ENCODE peak calls at places on chromosomes 16 and 17, in ten cellular contexts. One of them, this sample, is unnamed.

GRCh38 chr17:55830699-55831098 is 79.8 kb downstream of the PCTP start:
- DNase-seq in mammary epithelial cell: no peak
- DNase-seq in Calu3: no peak
- DNase-seq in HFFc6: no peak
- DNase-seq in cardiac muscle cell: no peak
- DNase-seq in mesothelial cell of epicardium: no peak
- DNase-seq in stomach: no peak
- DNase-seq in left ventricle myocardium inferior: no peak
- DNase-seq in BE2C: peak; percentile 27
- DNase-seq in AG09319: no peak
- DNase-seq in this sample: no peak

GRCh38 chr16:86378128-86378527 is 132.2 kb upstream of the FOXF1 start:
- DNase-seq in stomach: no peak
- DNase-seq in Calu3: no peak
- DNase-seq in HFFc6: no peak
- DNase-seq in AG09319: no peak
- DNase-seq in cardiac muscle cell: no peak
- DNase-seq in left ventricle myocardium inferior: no peak
- DNase-seq in mesothelial cell of epicardium: no peak
- DNase-seq in mammary epithelial cell: no peak
- DNase-seq in BE2C: no peak
- DNase-seq in this sample: no peak

GRCh38 chr16:23397464-23397863 is 55.5 kb downstream of the COG7 start:
- DNase-seq in left ventricle myocardium inferior: no peak
- DNase-seq in mesothelial cell of epicardium: no peak
- DNase-seq in AG09319: no peak
- DNase-seq in cardiac muscle cell: no peak
- DNase-seq in Calu3: no peak
- DNase-seq in BE2C: no peak
- DNase-seq in HFFc6: no peak
- DNase-seq in mammary epithelial cell: no peak
- DNase-seq in stomach: no peak
- DNase-seq in this sample: no peak

GRCh38 chr17:44557653-44558285 is 485 bp downstream of the FZD2 start:
- DNase-seq in AG09319: no peak
- DNase-seq in cardiac muscle cell: peak; percentile 67
- DNase-seq in HFFc6: peak; percentile 50
- DNase-seq in BE2C: peak; percentile 60
- DNase-seq in left ventricle myocardium inferior: peak; percentile 41
- DNase-seq in mesothelial cell of epicardium: peak; percentile 68
- DNase-seq in mammary epithelial cell: peak; percentile 39
- DNase-seq in Calu3: no peak
- DNase-seq in stomach: peak; percentile 36
- DNase-seq in this sample: no peak

GRCh38 chr17:79497949-79498348 is 112.9 kb downstream of the RBFOX3 start:
- DNase-seq in BE2C: no peak
- DNase-seq in mesothelial cell of epicardium: no peak
- DNase-seq in HFFc6: no peak
- DNase-seq in cardiac muscle cell: no peak
- DNase-seq in Calu3: no peak
- DNase-seq in left ventricle myocardium inferior: no peak
- DNase-seq in AG09319: no peak
- DNase-seq in stomach: no peak
- DNase-seq in mammary epithelial cell: no peak
- DNase-seq in this sample: no peak

GRCh38 chr17:60086822-60087591 is 8.3 kb upstream of the HEATR6 start:
- DNase-seq in AG09319: no peak
- DNase-seq in stomach: no peak
- DNase-seq in mesothelial cell of epicardium: no peak
- DNase-seq in mammary epithelial cell: no peak
- DNase-seq in cardiac muscle cell: peak; percentile 38
- DNase-seq in Calu3: no peak
- DNase-seq in HFFc6: peak; percentile 74
- DNase-seq in left ventricle myocardium inferior: no peak
- DNase-seq in BE2C: no peak
- DNase-seq in this sample: no peak

GRCh38 chr16:24539850-24540484 is 601 bp downstream of the RBBP6 start:
- DNase-seq in mesothelial cell of epicardium: peak; percentile 45
- DNase-seq in cardiac muscle cell: peak; percentile 61
- DNase-seq in stomach: peak; percentile 67
- DNase-seq in Calu3: peak; percentile 64
- DNase-seq in BE2C: peak; percentile 52
- DNase-seq in HFFc6: no peak
- DNase-seq in left ventricle myocardium inferior: peak; percentile 64
- DNase-seq in AG09319: peak; percentile 5
- DNase-seq in mammary epithelial cell: peak; percentile 3
- DNase-seq in this sample: no peak

GRCh38 chr17:45171338-45172231 is 9.9 kb downstream of the HEXIM2 start:
- DNase-seq in BE2C: no peak
- DNase-seq in mesothelial cell of epicardium: peak; percentile 68
- DNase-seq in Calu3: peak; percentile 89
- DNase-seq in mammary epithelial cell: peak; percentile 84
- DNase-seq in HFFc6: no peak
- DNase-seq in AG09319: no peak
- DNase-seq in left ventricle myocardium inferior: no peak
- DNase-seq in stomach: peak; percentile 27
- DNase-seq in cardiac muscle cell: no peak
- DNase-seq in this sample: no peak

GRCh38 chr16:49473773-49474172 is 100.2 kb downstream of the C16orf78 start:
- DNase-seq in mammary epithelial cell: no peak
- DNase-seq in AG09319: no peak
- DNase-seq in cardiac muscle cell: no peak
- DNase-seq in left ventricle myocardium inferior: no peak
- DNase-seq in Calu3: no peak
- DNase-seq in stomach: peak; percentile 14
- DNase-seq in HFFc6: no peak
- DNase-seq in BE2C: no peak
- DNase-seq in mesothelial cell of epicardium: no peak
- DNase-seq in this sample: no peak
- TF ChIP-seq CTCF in mammary epithelial cell: no peak
- TF ChIP-seq CTCF in AG09319: no peak
- TF ChIP-seq CTCF in cardiac muscle cell: no peak
- TF ChIP-seq CTCF in left ventricle myocardium inferior: no peak
- TF ChIP-seq CTCF in Calu3: no peak
- TF ChIP-seq CTCF in stomach: no peak
- TF ChIP-seq CTCF in HFFc6: no peak
- TF ChIP-seq CTCF in BE2C: no peak
- TF ChIP-seq CTCF in mesothelial cell of epicardium: no peak
- TF ChIP-seq CTCF in this sample: no peak

GRCh38 chr16:13507530-13507929 is 412.4 kb upstream of the ERCC4 start:
- DNase-seq in Calu3: no peak
- DNase-seq in left ventricle myocardium inferior: no peak
- DNase-seq in mammary epithelial cell: peak; percentile 25
- DNase-seq in BE2C: no peak
- DNase-seq in mesothelial cell of epicardium: no peak
- DNase-seq in stomach: no peak
- DNase-seq in HFFc6: no peak
- DNase-seq in cardiac muscle cell: no peak
- DNase-seq in AG09319: no peak
- DNase-seq in this sample: no peak

DNA sequence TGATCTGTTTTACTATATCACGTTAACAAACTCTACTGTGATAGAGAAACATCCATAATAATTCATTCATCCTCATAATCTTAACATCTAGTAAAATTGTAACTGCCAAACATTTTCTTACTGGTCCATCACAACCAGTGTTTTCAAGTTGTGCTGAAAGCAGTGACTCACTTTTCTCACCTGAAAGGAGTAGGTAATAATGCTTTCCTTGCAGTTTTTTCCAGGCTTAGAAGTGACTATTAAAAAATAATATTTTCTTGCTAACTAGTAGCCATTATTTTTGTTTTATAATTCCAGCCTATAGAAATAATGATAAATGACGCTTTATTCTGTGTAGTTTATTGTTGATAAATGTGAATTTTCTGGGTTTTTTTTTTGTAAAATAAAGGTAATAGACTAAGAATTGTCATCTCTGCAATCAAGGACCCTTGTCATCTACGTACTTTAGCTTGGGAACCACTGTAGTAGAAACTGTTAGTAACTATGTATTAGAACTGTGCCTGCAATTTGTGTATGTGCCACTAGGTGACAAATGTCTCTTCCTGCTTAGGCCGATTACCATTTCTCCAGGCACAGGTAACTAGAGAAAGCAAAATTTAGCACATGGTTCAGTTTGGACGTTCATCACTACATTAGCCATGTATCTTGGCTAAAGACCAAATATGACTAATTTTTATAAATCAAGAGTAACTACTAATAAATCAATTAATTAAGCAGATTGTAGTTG is 409.4 kb upstream of the ERCC4 start:
- DNase-seq in mammary epithelial cell: no peak
- DNase-seq in AG09319: no peak
- DNase-seq in cardiac muscle cell: no peak
- DNase-seq in stomach: no peak
- DNase-seq in left ventricle myocardium inferior: no peak
- DNase-seq in Calu3: no peak
- DNase-seq in BE2C: no peak
- DNase-seq in HFFc6: no peak
- DNase-seq in mesothelial cell of epicardium: no peak
- DNase-seq in this sample: no peak
- TF ChIP-seq CTCF in mammary epithelial cell: peak; percentile 22
- TF ChIP-seq CTCF in AG09319: no peak
- TF ChIP-seq CTCF in cardiac muscle cell: no peak
- TF ChIP-seq CTCF in stomach: no peak
- TF ChIP-seq CTCF in left ventricle myocardium inferior: peak; percentile 15
- TF ChIP-seq CTCF in Calu3: no peak
- TF ChIP-seq CTCF in BE2C: peak; percentile 33
- TF ChIP-seq CTCF in HFFc6: peak; percentile 52
- TF ChIP-seq CTCF in mesothelial cell of epicardium: peak; percentile 56
- TF ChIP-seq CTCF in this sample: peak; percentile 47

GRCh38 chr17:31064707-31065106 is 30.1 kb upstream of the NF1 start:
- DNase-seq in BE2C: no peak
- DNase-seq in left ventricle myocardium inferior: no peak
- DNase-seq in stomach: no peak
- DNase-seq in mesothelial cell of epicardium: no peak
- DNase-seq in AG09319: no peak
- DNase-seq in Calu3: no peak
- DNase-seq in cardiac muscle cell: no peak
- DNase-seq in HFFc6: no peak
- DNase-seq in mammary epithelial cell: peak; percentile 12
- DNase-seq in this sample: no peak

GRCh38 chr17:31072186-31072585 is 22.6 kb upstream of the NF1 start:
- DNase-seq in cardiac muscle cell: peak; percentile 42
- DNase-seq in stomach: no peak
- DNase-seq in AG09319: peak; percentile 63
- DNase-seq in mesothelial cell of epicardium: peak; percentile 45
- DNase-seq in HFFc6: peak; percentile 78
- DNase-seq in BE2C: no peak
- DNase-seq in Calu3: no peak
- DNase-seq in mammary epithelial cell: peak; percentile 91
- DNase-seq in left ventricle myocardium inferior: no peak
- DNase-seq in this sample: no peak

GRCh38 chr17:31067699-31068184 is 27.0 kb upstream of the NF1 start:
- DNase-seq in mammary epithelial cell: peak; percentile 73
- DNase-seq in cardiac muscle cell: peak; percentile 83
- DNase-seq in HFFc6: peak; percentile 79
- DNase-seq in left ventricle myocardium inferior: no peak
- DNase-seq in stomach: no peak
- DNase-seq in AG09319: peak; percentile 36
- DNase-seq in Calu3: no peak
- DNase-seq in BE2C: no peak
- DNase-seq in mesothelial cell of epicardium: no peak
- DNase-seq in this sample: no peak

GRCh38 chr17:31073411-31073810 is 21.4 kb upstream of the NF1 start:
- DNase-seq in cardiac muscle cell: no peak
- DNase-seq in left ventricle myocardium inferior: no peak
- DNase-seq in mesothelial cell of epicardium: no peak
- DNase-seq in stomach: no peak
- DNase-seq in HFFc6: no peak
- DNase-seq in BE2C: no peak
- DNase-seq in Calu3: no peak
- DNase-seq in mammary epithelial cell: no peak
- DNase-seq in AG09319: no peak
- DNase-seq in this sample: no peak

DNA sequence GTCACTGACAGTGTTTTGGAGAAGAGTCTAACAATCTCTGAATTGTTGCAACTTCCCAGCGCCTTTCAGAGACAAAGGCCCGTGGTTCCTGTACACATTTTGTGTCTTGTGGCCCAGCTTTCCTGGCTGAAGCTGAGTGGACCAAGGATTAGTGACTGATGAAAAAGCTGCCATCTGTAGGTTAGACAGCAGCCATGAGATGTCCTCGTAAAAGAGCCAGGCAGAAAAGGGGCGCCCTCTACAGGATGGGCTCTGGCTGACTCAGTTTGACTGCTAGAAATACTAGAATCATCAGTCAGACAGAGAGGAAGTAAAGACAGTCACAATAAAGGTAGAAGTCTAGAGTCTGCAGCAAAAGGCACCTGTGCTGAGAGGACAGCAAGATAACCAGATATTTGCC is 26.5 kb upstream of the NF1 start:
- DNase-seq in AG09319: no peak
- DNase-seq in mammary epithelial cell: peak; percentile 45
- DNase-seq in Calu3: peak; percentile 53
- DNase-seq in cardiac muscle cell: peak; percentile 56
- DNase-seq in BE2C: peak; percentile 32
- DNase-seq in stomach: peak; percentile 36
- DNase-seq in HFFc6: peak; percentile 47
- DNase-seq in mesothelial cell of epicardium: no peak
- DNase-seq in left ventricle myocardium inferior: no peak
- DNase-seq in this sample: peak; percentile 17
- TF ChIP-seq CTCF in AG09319: peak; percentile 21
- TF ChIP-seq CTCF in mammary epithelial cell: peak; percentile 56
- TF ChIP-seq CTCF in Calu3: peak; percentile 23
- TF ChIP-seq CTCF in cardiac muscle cell: peak; percentile 53
- TF ChIP-seq CTCF in BE2C: peak; percentile 52
- TF ChIP-seq CTCF in stomach: no peak
- TF ChIP-seq CTCF in HFFc6: peak; percentile 80
- TF ChIP-seq CTCF in mesothelial cell of epicardium: no peak
- TF ChIP-seq CTCF in left ventricle myocardium inferior: peak; percentile 42
- TF ChIP-seq CTCF in this sample: peak; percentile 57

GRCh38 chr16:60200161-60200560 is 1466.0 kb upstream of the GOT2 start:
- DNase-seq in mammary epithelial cell: no peak
- DNase-seq in HFFc6: no peak
- DNase-seq in Calu3: no peak
- DNase-seq in AG09319: no peak
- DNase-seq in cardiac muscle cell: no peak
- DNase-seq in stomach: no peak
- DNase-seq in left ventricle myocardium inferior: no peak
- DNase-seq in BE2C: no peak
- DNase-seq in mesothelial cell of epicardium: no peak
- DNase-seq in this sample: no peak

GRCh38 chr16:60206511-60206910 is 1472.4 kb upstream of the GOT2 start:
- DNase-seq in cardiac muscle cell: no peak
- DNase-seq in HFFc6: no peak
- DNase-seq in left ventricle myocardium inferior: no peak
- DNase-seq in Calu3: no peak
- DNase-seq in stomach: no peak
- DNase-seq in mammary epithelial cell: no peak
- DNase-seq in mesothelial cell of epicardium: no peak
- DNase-seq in AG09319: no peak
- DNase-seq in BE2C: no peak
- DNase-seq in this sample: no peak

GRCh38 chr16:60199154-60199553 is 1465.0 kb upstream of the GOT2 start:
- DNase-seq in HFFc6: no peak
- DNase-seq in Calu3: no peak
- DNase-seq in BE2C: no peak
- DNase-seq in stomach: no peak
- DNase-seq in mammary epithelial cell: no peak
- DNase-seq in mesothelial cell of epicardium: no peak
- DNase-seq in left ventricle myocardium inferior: no peak
- DNase-seq in AG09319: no peak
- DNase-seq in cardiac muscle cell: no peak
- DNase-seq in this sample: no peak

GRCh38 chr16:60204221-60204620 is 1470.1 kb upstream of the GOT2 start:
- DNase-seq in AG09319: no peak
- DNase-seq in stomach: no peak
- DNase-seq in mesothelial cell of epicardium: no peak
- DNase-seq in left ventricle myocardium inferior: no peak
- DNase-seq in Calu3: no peak
- DNase-seq in HFFc6: no peak
- DNase-seq in cardiac muscle cell: no peak
- DNase-seq in BE2C: no peak
- DNase-seq in mammary epithelial cell: peak; percentile 22
- DNase-seq in this sample: no peak

DNA sequence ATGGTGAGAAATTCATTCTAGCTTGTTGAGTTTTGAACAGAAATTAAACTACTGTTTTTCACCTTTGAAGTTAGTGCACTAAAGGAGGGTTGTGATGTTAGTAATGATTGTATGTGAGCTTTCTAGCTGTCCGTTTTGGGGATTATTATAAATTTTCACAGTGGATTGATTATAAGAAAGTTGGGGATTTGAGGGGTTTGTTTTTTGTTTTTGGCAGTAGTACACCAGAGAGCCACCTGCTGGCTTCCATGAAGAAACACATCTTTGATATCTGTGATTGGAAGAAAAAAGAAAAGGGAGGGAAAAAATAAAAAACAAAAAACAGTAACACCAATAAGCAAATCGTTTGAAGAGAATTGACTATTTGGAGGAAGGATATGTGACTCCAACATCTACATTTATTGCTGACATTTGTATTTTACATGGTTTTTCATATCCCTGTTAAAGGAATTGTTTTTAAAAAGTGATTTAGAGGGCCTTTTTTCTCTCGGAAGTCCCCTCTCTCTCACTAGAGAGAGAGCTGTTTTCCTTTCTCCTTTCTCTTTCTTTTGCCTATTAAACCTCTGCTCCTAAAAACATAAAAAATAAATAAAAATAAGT is 1469.5 kb upstream of the GOT2 start:
- DNase-seq in BE2C: no peak
- DNase-seq in stomach: no peak
- DNase-seq in AG09319: peak; percentile 3
- DNase-seq in HFFc6: peak; percentile 6
- DNase-seq in mammary epithelial cell: peak; percentile 2
- DNase-seq in cardiac muscle cell: peak; percentile 3
- DNase-seq in Calu3: no peak
- DNase-seq in mesothelial cell of epicardium: no peak
- DNase-seq in left ventricle myocardium inferior: no peak
- DNase-seq in this sample: no peak
- TF ChIP-seq CTCF in BE2C: peak; percentile 26
- TF ChIP-seq CTCF in stomach: no peak
- TF ChIP-seq CTCF in AG09319: peak; percentile 65
- TF ChIP-seq CTCF in HFFc6: peak; percentile 83
- TF ChIP-seq CTCF in mammary epithelial cell: peak; percentile 63
- TF ChIP-seq CTCF in cardiac muscle cell: no peak
- TF ChIP-seq CTCF in Calu3: peak; percentile 34
- TF ChIP-seq CTCF in mesothelial cell of epicardium: peak; percentile 72
- TF ChIP-seq CTCF in left ventricle myocardium inferior: peak; percentile 57
- TF ChIP-seq CTCF in this sample: peak; percentile 66

This sample was measured in progenitor cell of endocrine pancreas.